ENCODE peak calls at places on chromosomes 5 and 9, in eight cellular contexts. One of them, this sample, is unnamed.

GRCh38 chr5:31075981-31076380 is 117.5 kb upstream of the CDH6 start:
- DNase-seq in CD8-positive, alpha-beta memory T cell: no peak
- DNase-seq in CD4-positive, CD25-positive, alpha-beta regulatory T cell: no peak
- DNase-seq in IMR-90: no peak
- DNase-seq in tibial nerve: no peak
- DNase-seq in small intestine: no peak
- DNase-seq in thoracic aorta: no peak
- DNase-seq in A549: no peak
- DNase-seq in this sample: no peak

GRCh38 chr9:120482424-120483186 is 97.4 kb downstream of the CDK5RAP2 start:
- DNase-seq in CD8-positive, alpha-beta memory T cell: no peak
- DNase-seq in CD4-positive, CD25-positive, alpha-beta regulatory T cell: no peak
- DNase-seq in IMR-90: no peak
- DNase-seq in tibial nerve: no peak
- DNase-seq in small intestine: no peak
- DNase-seq in thoracic aorta: no peak
- DNase-seq in A549: no peak
- DNase-seq in this sample: no peak

GRCh38 chr9:93036887-93037475 is 21.5 kb upstream of the SUSD3 start:
- DNase-seq in CD8-positive, alpha-beta memory T cell: no peak
- DNase-seq in CD4-positive, CD25-positive, alpha-beta regulatory T cell: no peak
- DNase-seq in IMR-90: no peak
- DNase-seq in tibial nerve: no peak
- DNase-seq in small intestine: no peak
- DNase-seq in thoracic aorta: no peak
- DNase-seq in A549: no peak
- DNase-seq in this sample: no peak

GRCh38 chr5:2141254-2142000 is 258.7 kb upstream of the IRX4 start:
- DNase-seq in CD8-positive, alpha-beta memory T cell: no peak
- DNase-seq in CD4-positive, CD25-positive, alpha-beta regulatory T cell: no peak
- DNase-seq in IMR-90: no peak
- DNase-seq in tibial nerve: no peak
- DNase-seq in small intestine: no peak
- DNase-seq in thoracic aorta: no peak
- DNase-seq in A549: no peak
- DNase-seq in this sample: no peak

GRCh38 chr9:134783699-134784039 is 96.9 kb upstream of the FCN2 start:
- DNase-seq in CD8-positive, alpha-beta memory T cell: no peak
- DNase-seq in CD4-positive, CD25-positive, alpha-beta regulatory T cell: no peak
- DNase-seq in IMR-90: no peak
- DNase-seq in tibial nerve: peak; percentile 58
- DNase-seq in small intestine: no peak
- DNase-seq in thoracic aorta: no peak
- DNase-seq in A549: no peak
- DNase-seq in this sample: peak; percentile 46

GRCh38 chr5:142798099-142798768 is 28.1 kb downstream of the ARHGAP26 start:
- DNase-seq in CD8-positive, alpha-beta memory T cell: peak; percentile 64
- DNase-seq in CD4-positive, CD25-positive, alpha-beta regulatory T cell: peak; percentile 24
- DNase-seq in IMR-90: no peak
- DNase-seq in tibial nerve: no peak
- DNase-seq in small intestine: peak; percentile 34
- DNase-seq in thoracic aorta: no peak
- DNase-seq in A549: no peak
- DNase-seq in this sample: no peak

GRCh38 chr9:130243015-130243881 is 22.3 kb upstream of the HMCN2 start:
- DNase-seq in CD8-positive, alpha-beta memory T cell: peak; percentile 68
- DNase-seq in CD4-positive, CD25-positive, alpha-beta regulatory T cell: peak; percentile 81
- DNase-seq in IMR-90: peak; percentile 25
- DNase-seq in tibial nerve: peak; percentile 74
- DNase-seq in small intestine: peak; percentile 63
- DNase-seq in thoracic aorta: peak; percentile 42
- DNase-seq in A549: peak; percentile 83
- DNase-seq in this sample: peak; percentile 31

GRCh38 chr5:72465601-72466563 is 41.3 kb downstream of the ZNF366 start:
- DNase-seq in CD8-positive, alpha-beta memory T cell: no peak
- DNase-seq in CD4-positive, CD25-positive, alpha-beta regulatory T cell: no peak
- DNase-seq in IMR-90: peak; percentile 75
- DNase-seq in tibial nerve: no peak
- DNase-seq in small intestine: no peak
- DNase-seq in thoracic aorta: no peak
- DNase-seq in A549: no peak
- DNase-seq in this sample: no peak

GRCh38 chr5:54087436-54087835 is 222.9 kb downstream of the ARL15 start:
- DNase-seq in CD8-positive, alpha-beta memory T cell: no peak
- DNase-seq in CD4-positive, CD25-positive, alpha-beta regulatory T cell: no peak
- DNase-seq in IMR-90: peak; percentile 95
- DNase-seq in tibial nerve: no peak
- DNase-seq in small intestine: no peak
- DNase-seq in thoracic aorta: no peak
- DNase-seq in A549: no peak
- DNase-seq in this sample: no peak

GRCh38 chr5:135053278-135053677 is 19.2 kb upstream of the PITX1 start:
- DNase-seq in CD8-positive, alpha-beta memory T cell: no peak
- DNase-seq in CD4-positive, CD25-positive, alpha-beta regulatory T cell: no peak
- DNase-seq in IMR-90: no peak
- DNase-seq in tibial nerve: no peak
- DNase-seq in small intestine: no peak
- DNase-seq in thoracic aorta: no peak
- DNase-seq in A549: no peak
- DNase-seq in this sample: peak; percentile 13

GRCh38 chr9:87892956-87893355 is 10.3 kb downstream of the SPATA31E1 start:
- DNase-seq in CD8-positive, alpha-beta memory T cell: no peak
- DNase-seq in CD4-positive, CD25-positive, alpha-beta regulatory T cell: no peak
- DNase-seq in IMR-90: no peak
- DNase-seq in tibial nerve: no peak
- DNase-seq in small intestine: no peak
- DNase-seq in thoracic aorta: no peak
- DNase-seq in A549: no peak
- DNase-seq in this sample: no peak

GRCh38 chr5:140038373-140038957 is 4.6 kb downstream of the NRG2 start:
- DNase-seq in CD8-positive, alpha-beta memory T cell: no peak
- DNase-seq in CD4-positive, CD25-positive, alpha-beta regulatory T cell: no peak
- DNase-seq in IMR-90: peak; percentile 50
- DNase-seq in tibial nerve: no peak
- DNase-seq in small intestine: peak; percentile 31
- DNase-seq in thoracic aorta: no peak
- DNase-seq in A549: no peak
- DNase-seq in this sample: no peak

GRCh38 chr9:103245369-103245768 is 250.2 kb downstream of the CYLC2 start:
- DNase-seq in CD8-positive, alpha-beta memory T cell: no peak
- DNase-seq in CD4-positive, CD25-positive, alpha-beta regulatory T cell: no peak
- DNase-seq in IMR-90: no peak
- DNase-seq in tibial nerve: no peak
- DNase-seq in small intestine: no peak
- DNase-seq in thoracic aorta: no peak
- DNase-seq in A549: no peak
- DNase-seq in this sample: no peak

GRCh38 chr5:93151121-93151520 is 429.9 kb downstream of the NR2F1-AS1 start:
- DNase-seq in CD8-positive, alpha-beta memory T cell: no peak
- DNase-seq in CD4-positive, CD25-positive, alpha-beta regulatory T cell: no peak
- DNase-seq in IMR-90: peak; percentile 60
- DNase-seq in tibial nerve: no peak
- DNase-seq in small intestine: no peak
- DNase-seq in thoracic aorta: no peak
- DNase-seq in A549: no peak
- DNase-seq in this sample: no peak

GRCh38 chr9:72477862-72478564 is 43.4 kb upstream of the TMC1 start:
- DNase-seq in CD8-positive, alpha-beta memory T cell: no peak
- DNase-seq in CD4-positive, CD25-positive, alpha-beta regulatory T cell: no peak
- DNase-seq in IMR-90: peak; percentile 76
- DNase-seq in tibial nerve: no peak
- DNase-seq in small intestine: peak; percentile 84
- DNase-seq in thoracic aorta: no peak
- DNase-seq in A549: peak; percentile 92
- DNase-seq in this sample: no peak

GRCh38 chr9:127629468-127630081 is 17.5 kb downstream of the STXBP1 start:
- DNase-seq in CD8-positive, alpha-beta memory T cell: no peak
- DNase-seq in CD4-positive, CD25-positive, alpha-beta regulatory T cell: no peak
- DNase-seq in IMR-90: peak; percentile 35
- DNase-seq in tibial nerve: no peak
- DNase-seq in small intestine: no peak
- DNase-seq in thoracic aorta: no peak
- DNase-seq in A549: no peak
- DNase-seq in this sample: no peak

GRCh38 chr5:3596261-3596825 is 711 bp downstream of the IRX1 start:
- DNase-seq in CD8-positive, alpha-beta memory T cell: no peak
- DNase-seq in CD4-positive, CD25-positive, alpha-beta regulatory T cell: no peak
- DNase-seq in IMR-90: no peak
- DNase-seq in tibial nerve: no peak
- DNase-seq in small intestine: no peak
- DNase-seq in thoracic aorta: no peak
- DNase-seq in A549: no peak
- DNase-seq in this sample: no peak

GRCh38 chr9:35481347-35481975 is 8.4 kb upstream of the RUSC2 start:
- DNase-seq in CD8-positive, alpha-beta memory T cell: no peak
- DNase-seq in CD4-positive, CD25-positive, alpha-beta regulatory T cell: no peak
- DNase-seq in IMR-90: peak; percentile 75
- DNase-seq in tibial nerve: no peak
- DNase-seq in small intestine: peak; percentile 74
- DNase-seq in thoracic aorta: no peak
- DNase-seq in A549: peak; percentile 75
- DNase-seq in this sample: no peak

GRCh38 chr5:150497989-150498317 is 10.0 kb upstream of the NDST1 start:
- DNase-seq in CD8-positive, alpha-beta memory T cell: no peak
- DNase-seq in CD4-positive, CD25-positive, alpha-beta regulatory T cell: no peak
- DNase-seq in IMR-90: no peak
- DNase-seq in tibial nerve: no peak
- DNase-seq in small intestine: no peak
- DNase-seq in thoracic aorta: no peak
- DNase-seq in A549: no peak
- DNase-seq in this sample: no peak

DNA sequence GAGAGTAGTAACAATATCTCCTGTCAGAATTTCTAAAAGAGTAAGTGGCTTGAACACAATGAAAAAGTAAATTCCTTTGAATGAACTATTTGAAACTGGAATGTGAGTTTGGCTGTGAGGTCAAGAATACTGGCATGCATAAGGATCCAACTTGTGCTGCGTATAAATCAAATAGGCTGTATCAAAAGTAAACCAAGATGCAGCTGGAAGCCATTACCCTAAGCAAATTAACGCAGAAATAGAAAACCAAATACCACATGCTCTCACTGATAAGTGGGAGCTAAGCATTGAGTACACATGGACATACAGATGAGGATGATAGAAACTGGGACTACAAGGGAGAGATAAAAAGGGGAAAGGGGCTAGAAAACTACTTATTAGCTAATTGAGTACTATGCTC is 24.0 kb upstream of the SRFBP1 start:
- DNase-seq in CD8-positive, alpha-beta memory T cell: no peak
- DNase-seq in CD4-positive, CD25-positive, alpha-beta regulatory T cell: no peak
- DNase-seq in IMR-90: no peak
- DNase-seq in tibial nerve: no peak
- DNase-seq in small intestine: no peak
- DNase-seq in thoracic aorta: no peak
- DNase-seq in A549: no peak
- DNase-seq in this sample: no peak
- H3K9me3 ChIP-seq in CD8-positive, alpha-beta memory T cell: no peaks in the 10 kb centered on the region
- H3K9me3 ChIP-seq in CD4-positive, CD25-positive, alpha-beta regulatory T cell: no peaks in the 10 kb centered on the region
- H3K9me3 ChIP-seq in IMR-90: no peaks in the 10 kb centered on the region
- H3K9me3 ChIP-seq in tibial nerve: no peaks in the 10 kb centered on the region
- H3K9me3 ChIP-seq in small intestine: no peaks in the 10 kb centered on the region
- H3K9me3 ChIP-seq in thoracic aorta: no peaks in the 10 kb centered on the region
- H3K9me3 ChIP-seq in A549: no peaks in the 10 kb centered on the region
- H3K9me3 ChIP-seq in this sample: no peaks in the 10 kb centered on the region

GRCh38 chr9:132408521-132408920 is 1.5 kb upstream of the CFAP77 start:
- DNase-seq in CD8-positive, alpha-beta memory T cell: no peak
- DNase-seq in CD4-positive, CD25-positive, alpha-beta regulatory T cell: no peak
- DNase-seq in IMR-90: no peak
- DNase-seq in tibial nerve: no peak
- DNase-seq in small intestine: no peak
- DNase-seq in thoracic aorta: no peak
- DNase-seq in A549: no peak
- DNase-seq in this sample: no peak

GRCh38 chr9:132404228-132404881 is 2.3 kb downstream of the TTF1 start:
- DNase-seq in CD8-positive, alpha-beta memory T cell: peak; percentile 17
- DNase-seq in CD4-positive, CD25-positive, alpha-beta regulatory T cell: peak; percentile 21
- DNase-seq in IMR-90: no peak
- DNase-seq in tibial nerve: no peak
- DNase-seq in small intestine: no peak
- DNase-seq in thoracic aorta: no peak
- DNase-seq in A549: no peak
- DNase-seq in this sample: no peak

GRCh38 chr9:132409828-132410528 is at the start of gene CFAP77:
- DNase-seq in CD8-positive, alpha-beta memory T cell: peak; percentile 22
- DNase-seq in CD4-positive, CD25-positive, alpha-beta regulatory T cell: peak; percentile 45
- DNase-seq in IMR-90: peak; percentile 39
- DNase-seq in tibial nerve: no peak
- DNase-seq in small intestine: peak; percentile 35
- DNase-seq in thoracic aorta: no peak
- DNase-seq in A549: peak; percentile 48
- DNase-seq in this sample: no peak

GRCh38 chr9:132406554-132407122 is at the start of gene TTF1:
- DNase-seq in CD8-positive, alpha-beta memory T cell: peak; percentile 92
- DNase-seq in CD4-positive, CD25-positive, alpha-beta regulatory T cell: peak; percentile 94
- DNase-seq in IMR-90: peak; percentile 88
- DNase-seq in tibial nerve: peak; percentile 67
- DNase-seq in small intestine: peak; percentile 93
- DNase-seq in thoracic aorta: peak; percentile 62
- DNase-seq in A549: peak; percentile 94
- DNase-seq in this sample: peak; percentile 95

DNA sequence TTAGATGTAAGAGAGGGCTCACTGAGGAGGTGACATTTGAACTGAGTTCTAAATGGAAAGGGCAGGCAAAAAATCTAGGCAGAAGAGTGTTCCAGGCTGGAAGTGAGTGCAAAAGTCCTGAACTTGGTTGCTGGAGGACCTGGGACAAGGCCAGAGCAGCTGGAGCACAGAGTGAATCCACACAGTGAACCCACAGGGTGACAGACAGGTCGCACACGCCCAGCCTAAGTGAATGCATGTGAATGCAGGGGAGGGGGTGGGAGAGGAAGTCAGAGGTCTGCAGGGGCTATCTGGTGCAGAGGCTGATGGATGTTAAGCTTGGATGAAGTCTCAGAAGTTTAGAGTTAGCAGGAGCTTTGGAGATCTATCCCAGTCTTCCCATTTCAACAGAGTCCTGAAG is 556 bp upstream of the TTF1 start:
- DNase-seq in CD8-positive, alpha-beta memory T cell: no peak
- DNase-seq in CD4-positive, CD25-positive, alpha-beta regulatory T cell: no peak
- DNase-seq in IMR-90: no peak
- DNase-seq in tibial nerve: no peak
- DNase-seq in small intestine: no peak
- DNase-seq in thoracic aorta: no peak
- DNase-seq in A549: no peak
- DNase-seq in this sample: no peak
- H3K4me3 ChIP-seq in CD8-positive, alpha-beta memory T cell: peak overlapping the region; percentile 77
- H3K4me3 ChIP-seq in CD4-positive, CD25-positive, alpha-beta regulatory T cell: peak overlapping the region; percentile 84
- H3K4me3 ChIP-seq in IMR-90: no peak overlapping the region
- H3K4me3 ChIP-seq in tibial nerve: peak overlapping the region; percentile 68
- H3K4me3 ChIP-seq in small intestine: no peak overlapping the region
- H3K4me3 ChIP-seq in thoracic aorta: peak overlapping the region; percentile 95
- H3K4me3 ChIP-seq in A549: peak overlapping the region; percentile 63
- H3K4me3 ChIP-seq in this sample: peak overlapping the region; percentile 89

GRCh38 chr9:23740531-23740930 is 85.5 kb downstream of the ELAVL2 start:
- DNase-seq in CD8-positive, alpha-beta memory T cell: no peak
- DNase-seq in CD4-positive, CD25-positive, alpha-beta regulatory T cell: no peak
- DNase-seq in IMR-90: no peak
- DNase-seq in tibial nerve: no peak
- DNase-seq in small intestine: no peak
- DNase-seq in thoracic aorta: no peak
- DNase-seq in A549: no peak
- DNase-seq in this sample: no peak
- H3K27ac ChIP-seq in CD8-positive, alpha-beta memory T cell: no peak overlapping the region
- H3K27ac ChIP-seq in CD4-positive, CD25-positive, alpha-beta regulatory T cell: no peak overlapping the region
- H3K27ac ChIP-seq in IMR-90: no peak overlapping the region
- H3K27ac ChIP-seq in tibial nerve: no peak overlapping the region
- H3K27ac ChIP-seq in small intestine: no peak overlapping the region
- H3K27ac ChIP-seq in thoracic aorta: no peak overlapping the region
- H3K27ac ChIP-seq in A549: no peak overlapping the region
- H3K27ac ChIP-seq in this sample: no peak overlapping the region

GRCh38 chr9:122718038-122718437 is 5.8 kb upstream of the OR1L4 start:
- DNase-seq in CD8-positive, alpha-beta memory T cell: no peak
- DNase-seq in CD4-positive, CD25-positive, alpha-beta regulatory T cell: no peak
- DNase-seq in IMR-90: no peak
- DNase-seq in tibial nerve: no peak
- DNase-seq in small intestine: no peak
- DNase-seq in thoracic aorta: no peak
- DNase-seq in A549: no peak
- DNase-seq in this sample: no peak
- H3K9me3 ChIP-seq in CD8-positive, alpha-beta memory T cell: no peaks in the 10 kb centered on the region
- H3K9me3 ChIP-seq in CD4-positive, CD25-positive, alpha-beta regulatory T cell: peaks cover 13% of the 10 kb centered on the region
- H3K9me3 ChIP-seq in IMR-90: no peaks in the 10 kb centered on the region
- H3K9me3 ChIP-seq in tibial nerve: peaks cover 14% of the 10 kb centered on the region
- H3K9me3 ChIP-seq in small intestine: no peaks in the 10 kb centered on the region
- H3K9me3 ChIP-seq in thoracic aorta: peaks cover 11% of the 10 kb centered on the region
- H3K9me3 ChIP-seq in A549: peaks cover 18% of the 10 kb centered on the region
- H3K9me3 ChIP-seq in this sample: peaks cover 51% of the 10 kb centered on the region